ENCODE peak calls at places on chromosome 19, in ten cellular contexts. Z is HepG2; T is heart left ventricle; K is CD8-positive, alpha-beta T cell; I is naive thymus-derived CD4-positive, alpha-beta T cell; X is aorta; Q is right cardiac atrium; C is heart right ventricle; N is Panc1; R is PC-3. E is an unnamed sample. For H3K4me1, the result is how much of the 10 kb centered on the place peaks cover.

GRCh38 chr19:10773969-10774368 is 56.1 kb downstream of the DNM2 start:
- ATAC-seq in T (no peak), Q (no peak), R (peak), I (no peak), N (no peak), K (no peak), C (no peak), X (no peak), Z (no peak), E (no peak)

GRCh38 chr19:51107406-51108065 is 673 bp downstream of the CTU1 start:
- ATAC-seq in Q (peak), R (peak), N (peak), C (peak), Z (peak), I (no peak), T (peak), K (no peak), X (no peak), E (no peak)

GRCh38 chr19:10289836-10290438 is at the start of gene ICAM5:
- ATAC-seq in N (peak), K (peak), T (no peak), C (no peak), Q (no peak), Z (peak), R (peak), X (no peak), I (no peak), E (no peak)

GRCh38 chr19:38090561-38090960 is 133.5 kb downstream of the DPF1 start:
- ATAC-seq in R (no peak), X (no peak), Z (no peak), I (no peak), Q (no peak), N (no peak), K (no peak), T (peak), C (peak), E (no peak)

GRCh38 chr19:31104451-31104850 is 244.8 kb downstream of the TSHZ3 start:
- ATAC-seq in I (no peak), K (no peak), Q (no peak), C (no peak), X (no peak), Z (no peak), T (no peak), R (no peak), N (no peak), E (no peak)

GRCh38 chr19:54190503-54190941 is 586 bp upstream of the TSEN34 start:
- ATAC-seq in R (peak), Q (peak), T (peak), C (peak), I (peak), X (peak), N (peak), Z (peak), K (peak), E (peak)

GRCh38 chr19:31592456-31592855 is 243.2 kb upstream of the TSHZ3 start:
- ATAC-seq in K (no peak), N (no peak), T (no peak), R (no peak), I (no peak), X (no peak), C (no peak), Z (no peak), Q (no peak), E (no peak)

GRCh38 chr19:11685676-11686650 is 52.8 kb downstream of the ZNF823 start:
- ATAC-seq in I (no peak), T (no peak), C (no peak), X (no peak), N (no peak), Z (no peak), R (no peak), K (no peak), Q (no peak), E (no peak)

GRCh38 chr19:33514885-33515485 is 6.6 kb downstream of the PEPD start:
- ATAC-seq in R (peak), Q (peak), T (peak), K (no peak), N (peak), C (peak), X (no peak), I (peak), Z (no peak), E (peak)

GRCh38 chr19:36032251-36033104 is at the start of gene CLIP3:
- ATAC-seq in Q (peak), Z (no peak), I (peak), C (peak), T (peak), K (peak), N (no peak), R (no peak), X (peak), E (peak)

GRCh38 chr19:36707134-36707533 is 19.7 kb downstream of the ZNF567 start:
- ATAC-seq in Q (no peak), C (no peak), T (no peak), K (no peak), N (no peak), R (no peak), X (no peak), I (no peak), Z (no peak), E (no peak)

GRCh38 chr19:43624933-43625332 is 5.5 kb upstream of the ZNF428 start:
- ATAC-seq in K (peak), Z (no peak), X (no peak), N (peak), R (no peak), I (peak), C (no peak), T (peak), Q (no peak), E (no peak)

GRCh38 chr19:6856749-6857372 is 30.5 kb upstream of the ADGRE1 start:
- ATAC-seq in I (no peak), X (no peak), R (no peak), N (no peak), C (no peak), Q (no peak), T (no peak), K (no peak), Z (no peak), E (no peak)

GRCh38 chr19:17482877-17483604 is 12.7 kb downstream of the SLC27A1 start:
- ATAC-seq in I (no peak), C (no peak), X (no peak), Z (no peak), N (no peak), T (no peak), K (no peak), R (no peak), Q (no peak), E (no peak)

GRCh38 chr19:39097721-39098120 is 13.6 kb downstream of the ACP7 start:
- ATAC-seq in Z (no peak), N (no peak), C (no peak), T (no peak), K (no peak), I (no peak), X (no peak), Q (no peak), R (no peak), E (no peak)

GRCh38 chr19:6739390-6739883 is at the start of gene TRIP10:
- ATAC-seq in N (peak), Z (no peak), I (peak), K (peak), T (peak), X (peak), Q (peak), C (peak), R (peak), E (peak)

GRCh38 chr19:1015782-1016646 is 4.9 kb downstream of the TMEM259 start:
- ATAC-seq in R (no peak), Z (no peak), N (no peak), K (no peak), Q (no peak), I (no peak), T (no peak), C (no peak), X (no peak), E (no peak)

GRCh38 chr19:50974702-50975555 is 5.5 kb upstream of the KLK6 start:
- ATAC-seq in Q (no peak), X (no peak), C (no peak), T (no peak), Z (no peak), N (no peak), R (no peak), I (no peak), K (no peak), E (no peak)

GRCh38 chr19:51448745-51449093 is 9.5 kb downstream of the SIGLEC8 start:
- ATAC-seq in T (no peak), X (no peak), K (no peak), C (no peak), Z (no peak), N (no peak), Q (no peak), I (no peak), R (no peak), E (no peak)

GRCh38 chr19:46639356-46640061 is 3.5 kb upstream of the GNG8 start:
- ATAC-seq in N (no peak), Q (peak), K (no peak), I (peak), R (peak), T (peak), Z (no peak), C (peak), X (peak), E (peak)

GRCh38 chr19:47865166-47865565 is 6.1 kb downstream of the TPRX2 start:
- ATAC-seq in R (no peak), T (peak), I (no peak), Q (no peak), Z (no peak), C (peak), X (no peak), K (no peak), N (no peak), E (no peak)

GRCh38 chr19:53600217-53600616 is 31.6 kb upstream of the DPRX start:
- ATAC-seq in C (peak), K (no peak), Q (no peak), R (no peak), X (no peak), Z (no peak), T (no peak), I (no peak), N (no peak), E (no peak)

GRCh38 chr19:17475541-17476115 is 5.3 kb downstream of the SLC27A1 start:
- ATAC-seq in R (peak), T (peak), C (peak), K (no peak), Z (peak), I (peak), N (peak), Q (peak), X (peak), E (peak)

GRCh38 chr19:4548238-4548584 is 8.4 kb upstream of the LRG1 start:
- ATAC-seq in T (no peak), N (no peak), Z (no peak), Q (no peak), X (no peak), K (no peak), C (no peak), I (no peak), R (peak), E (peak)

GRCh38 chr19:383922-384800 is 24.8 kb downstream of the C2CD4C start:
- ATAC-seq in Z (peak), N (peak), R (no peak), I (no peak), K (no peak), C (peak), X (no peak), T (peak), Q (peak), E (no peak)

GRCh38 chr19:48644355-48644754 is 1.6 kb downstream of the CA11 start:
- ATAC-seq in N (no peak), Q (no peak), Z (no peak), X (no peak), I (no peak), C (no peak), T (no peak), K (no peak), R (no peak), E (no peak)

GRCh38 chr19:5504115-5504514 is 48.9 kb downstream of the ZNRF4 start:
- ATAC-seq in Z (peak), C (no peak), X (no peak), N (peak), I (no peak), R (peak), K (no peak), T (no peak), Q (no peak), E (no peak)

GRCh38 chr19:33302974-33303790 is 848 bp upstream of the CEBPA start:
- ATAC-seq in K (no peak), X (peak), I (peak), Z (peak), T (peak), Q (peak), N (peak), C (peak), R (peak), E (peak)

GRCh38 chr19:3732108-3732507 is 23.9 kb downstream of the TJP3 start:
- ATAC-seq in I (no peak), R (no peak), C (no peak), Q (no peak), X (no peak), K (no peak), N (no peak), T (no peak), Z (no peak), E (no peak)

GRCh38 chr19:4861147-4861546 is 6.3 kb downstream of the PLIN3 start:
- ATAC-seq in N (peak), Z (no peak), X (no peak), R (no peak), K (no peak), C (no peak), I (no peak), T (no peak), Q (peak), E (no peak)

GRCh38 chr19:50858896-50859295 is 4.2 kb downstream of the KLK3 start:
- ATAC-seq in T (no peak), X (no peak), R (no peak), N (no peak), K (no peak), Z (no peak), I (no peak), C (no peak), Q (no peak), E (no peak)

GRCh38 chr19:10491472-10492047 is 11.6 kb downstream of the KEAP1 start:
- ATAC-seq in K (no peak), R (no peak), X (peak), Z (no peak), T (peak), N (no peak), I (no peak), Q (peak), C (no peak), E (no peak)

GRCh38 chr19:50794074-50794777 is 4.0 kb downstream of the ACP4 start:
- ATAC-seq in Q (no peak), C (no peak), Z (peak), R (peak), I (peak), N (peak), K (peak), T (no peak), X (no peak), E (no peak)

GRCh38 chr19:17447704-17448189 is 721 bp downstream of the TMEM221 start:
- ATAC-seq in I (no peak), C (no peak), Z (peak), T (no peak), X (no peak), N (peak), R (no peak), K (no peak), Q (peak), E (peak)

GRCh38 chr19:46919324-46919723 is 58.5 kb downstream of the ARHGAP35 start:
- ATAC-seq in C (no peak), I (no peak), R (peak), K (no peak), Z (no peak), T (no peak), Q (no peak), N (peak), X (no peak), E (no peak)

GRCh38 chr19:5628919-5629481 is 6.1 kb downstream of the SAFB start:
- ATAC-seq in X (no peak), Z (no peak), I (no peak), C (no peak), T (no peak), Q (no peak), N (no peak), R (no peak), K (no peak), E (no peak)

GRCh38 chr19:40607311-40607871 is 6.2 kb downstream of the LTBP4 start:
- ATAC-seq in X (no peak), I (no peak), C (no peak), Q (no peak), Z (no peak), N (no peak), K (no peak), T (no peak), R (no peak), E (no peak)
- H3K4me1 ChIP-seq in X (under half), I (half or more), C (half or more), Q (under half), Z (half or more), N (under half), K (half or more), T (half or more), R (under half), E (half or more)

DNA sequence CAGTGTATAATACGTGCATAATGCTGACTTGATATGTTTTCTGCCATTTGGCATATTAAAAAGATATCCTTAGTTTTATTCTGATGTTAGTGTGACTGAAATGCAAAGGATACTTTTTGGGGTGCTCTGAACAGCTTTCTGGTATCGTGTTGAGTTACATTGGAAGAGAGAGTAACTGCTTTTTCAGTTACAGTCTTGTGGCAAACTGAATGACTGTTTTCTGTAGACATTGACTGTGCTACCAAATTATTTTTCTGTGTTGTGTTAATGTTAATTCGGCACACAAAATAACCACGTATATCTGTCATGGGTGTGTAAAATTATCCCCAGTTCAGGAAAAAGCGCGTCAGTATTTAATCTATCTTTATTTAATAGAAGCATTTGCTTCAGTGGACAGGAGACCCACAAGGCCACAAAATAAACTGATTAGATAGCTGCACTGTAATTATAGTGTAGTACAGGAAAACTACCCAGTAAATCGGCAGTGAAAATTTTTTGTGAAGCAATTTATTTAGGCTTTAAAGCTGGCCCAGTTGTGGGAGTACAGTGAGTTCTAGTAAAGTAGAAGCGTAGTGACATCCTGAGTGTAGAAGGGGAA is 2.5 kb downstream of the URI1 start:
- ATAC-seq in R (no peak), N (no peak), C (no peak), X (no peak), T (no peak), I (no peak), Q (no peak), Z (no peak), K (no peak), E (no peak)
- H3K4me1 ChIP-seq in R (under half), N (under half), C (under half), X (under half), T (under half), I (under half), Q (under half), Z (half or more), K (under half), E (half or more)

DNA sequence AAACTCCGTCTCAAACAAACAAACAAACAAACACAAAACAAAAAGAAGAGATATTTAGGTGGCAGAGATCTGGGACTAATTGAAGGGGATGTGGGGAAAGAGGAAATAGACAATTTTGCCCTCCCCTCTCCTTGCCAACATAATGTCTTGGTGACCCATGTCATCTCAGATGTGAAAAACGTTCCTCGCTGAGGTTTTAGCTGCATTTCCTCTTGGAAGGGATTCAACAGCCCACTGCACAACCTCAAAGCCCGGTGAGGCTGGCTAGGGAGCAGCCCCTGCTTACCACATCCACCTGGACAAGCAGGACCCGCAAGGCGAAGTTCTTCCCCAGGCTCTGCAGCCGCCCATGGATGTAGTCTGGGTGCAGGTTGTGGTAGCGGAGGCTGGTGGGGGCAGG is 4.9 kb downstream of the ERCC1 start:
- ATAC-seq in N (no peak), T (no peak), K (no peak), Q (no peak), X (no peak), Z (no peak), C (no peak), R (no peak), I (no peak), E (no peak)
- H3K4me1 ChIP-seq in N (under half), T (under half), K (under half), Q (under half), X (under half), Z (under half), C (under half), R (under half), I (under half), E (under half)

DNA sequence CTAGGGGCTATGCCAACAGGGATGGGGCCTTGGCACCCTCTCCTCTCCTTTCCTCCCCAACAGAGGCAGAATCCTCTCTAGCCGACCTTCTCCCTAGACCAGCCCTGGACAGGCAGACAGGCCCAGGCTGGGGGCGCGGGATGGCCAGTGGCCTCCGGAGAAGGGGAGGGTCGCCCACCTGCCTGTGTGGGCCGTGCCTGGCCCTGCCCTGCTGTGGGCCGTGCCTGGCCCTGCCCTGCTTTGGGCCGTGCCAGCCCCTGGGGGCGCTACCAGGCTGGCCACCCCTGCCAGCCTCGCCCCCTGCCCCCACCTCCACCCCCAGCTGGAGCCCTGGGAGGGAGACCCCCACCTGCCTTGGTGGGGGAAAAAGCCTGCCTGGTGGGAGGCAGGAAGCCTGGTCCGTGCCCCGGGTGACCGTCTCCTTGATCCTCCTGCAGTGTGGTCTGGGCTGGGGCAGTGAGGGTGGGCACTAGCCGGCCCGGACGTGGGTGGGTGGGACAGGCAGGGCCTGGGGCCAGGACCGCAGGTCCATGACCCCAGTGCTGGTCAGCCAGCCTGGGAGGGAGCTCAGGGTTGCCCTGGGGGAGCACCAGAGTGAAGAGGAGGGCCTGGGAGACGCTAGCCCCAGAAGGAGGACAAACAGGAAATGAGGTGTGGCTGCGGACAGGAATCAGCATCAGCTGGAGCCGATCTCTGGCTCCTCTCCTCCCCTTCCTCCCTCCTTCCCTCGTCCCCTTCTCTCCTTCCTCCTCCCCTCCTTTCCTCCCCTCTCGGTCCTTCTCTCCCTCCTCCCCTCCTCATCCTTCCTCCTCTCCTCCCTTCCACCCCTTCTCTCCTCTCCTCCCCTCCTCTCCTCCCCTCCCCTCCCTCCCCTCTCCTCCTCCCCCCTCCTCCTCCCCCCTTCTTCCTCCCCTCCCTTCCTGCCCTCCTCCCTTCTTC is 5.1 kb upstream of the MKNK2 start:
- ATAC-seq in Q (peak), R (peak), X (peak), I (no peak), K (no peak), N (peak), Z (no peak), T (peak), C (peak), E (peak)
- H3K4me1 ChIP-seq in Q (under half), R (under half), X (under half), I (half or more), K (half or more), N (half or more), Z (half or more), T (half or more), C (half or more), E (half or more)

DNA sequence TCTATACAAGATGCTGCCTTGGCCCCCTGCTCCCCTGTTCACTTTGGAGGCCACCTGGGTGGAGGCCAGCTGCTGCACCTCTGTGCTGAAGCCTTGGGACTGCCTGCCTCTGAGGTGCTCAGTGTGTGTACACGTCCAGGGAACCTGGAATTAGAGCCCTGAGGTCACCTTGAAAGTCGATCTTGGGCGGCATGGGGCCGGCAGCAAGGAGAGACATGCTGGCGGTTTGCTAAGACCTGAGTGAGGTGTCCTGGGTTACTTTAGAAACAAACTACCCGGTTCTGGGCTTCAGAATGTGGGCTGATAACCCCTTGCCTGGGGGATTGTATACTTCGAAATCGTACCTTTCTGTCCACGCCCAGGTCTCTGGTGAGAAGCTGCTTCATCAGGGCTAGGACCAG is 25.5 kb downstream of the TSSK6 start:
- ATAC-seq in I (peak), Q (peak), T (peak), X (peak), R (peak), K (peak), N (peak), Z (peak), C (peak), E (no peak)
- H3K4me1 ChIP-seq in I (under half), Q (under half), T (half or more), X (under half), R (under half), K (half or more), N (under half), Z (under half), C (half or more), E (under half)